ENCODE peak calls at places on chromosomes 4 and X, in seven cellular contexts. One of them, this sample, is unnamed. For H3K9me3, the result is how much of the 10 kb centered on the place peaks cover.

GRCh38 chr4:127224556-127224955 is 408.2 kb upstream of the INTU start:
- DNase-seq in pancreas: no peak
- DNase-seq in tibial artery: no peak
- DNase-seq in HAP-1: no peak
- DNase-seq in endodermal cell: no peak
- DNase-seq in sigmoid colon: no peak
- DNase-seq in mesenchymal stem cell: no peak
- DNase-seq in this sample: no peak

GRCh38 chr4:151627491-151627890 is 133.3 kb downstream of the GATB start:
- DNase-seq in mesenchymal stem cell: peak
- DNase-seq in endodermal cell: no peak
- DNase-seq in HAP-1: no peak
- DNase-seq in tibial artery: no peak
- DNase-seq in pancreas: no peak
- DNase-seq in sigmoid colon: no peak
- DNase-seq in this sample: no peak

GRCh38 chr4:5712517-5712916 is 1.5 kb downstream of the EVC start:
- DNase-seq in HAP-1: no peak
- DNase-seq in tibial artery: no peak
- DNase-seq in mesenchymal stem cell: peak
- DNase-seq in sigmoid colon: no peak
- DNase-seq in endodermal cell: peak
- DNase-seq in pancreas: no peak
- DNase-seq in this sample: peak

GRCh38 chrX:2401201-2401589 is 99.6 kb downstream of the DHRSX start:
- DNase-seq in mesenchymal stem cell: no peak
- DNase-seq in tibial artery: no peak
- DNase-seq in HAP-1: no peak
- DNase-seq in pancreas: no peak
- DNase-seq in endodermal cell: no peak
- DNase-seq in sigmoid colon: no peak
- DNase-seq in this sample: peak

GRCh38 chr4:145938618-145939177 is at the start of gene ZNF827:
- DNase-seq in tibial artery: peak
- DNase-seq in endodermal cell: peak
- DNase-seq in HAP-1: peak
- DNase-seq in mesenchymal stem cell: peak
- DNase-seq in pancreas: peak
- DNase-seq in sigmoid colon: peak
- DNase-seq in this sample: peak

GRCh38 chr4:147525494-147526271 is 44.8 kb downstream of the EDNRA start:
- DNase-seq in pancreas: no peak
- DNase-seq in endodermal cell: no peak
- DNase-seq in HAP-1: no peak
- DNase-seq in mesenchymal stem cell: no peak
- DNase-seq in sigmoid colon: no peak
- DNase-seq in tibial artery: no peak
- DNase-seq in this sample: no peak

GRCh38 chr4:6898763-6899162 is 10.9 kb upstream of the TBC1D14 start:
- DNase-seq in HAP-1: no peak
- DNase-seq in pancreas: no peak
- DNase-seq in tibial artery: no peak
- DNase-seq in sigmoid colon: peak
- DNase-seq in mesenchymal stem cell: peak
- DNase-seq in endodermal cell: no peak
- DNase-seq in this sample: no peak

GRCh38 chr4:150889306-150889705 is 125.8 kb downstream of the LRBA start:
- DNase-seq in endodermal cell: no peak
- DNase-seq in sigmoid colon: no peak
- DNase-seq in pancreas: no peak
- DNase-seq in mesenchymal stem cell: no peak
- DNase-seq in HAP-1: no peak
- DNase-seq in tibial artery: no peak
- DNase-seq in this sample: no peak

GRCh38 chrX:78624884-78625283 is 34.2 kb downstream of the RTL3 start:
- DNase-seq in tibial artery: no peak
- DNase-seq in pancreas: no peak
- DNase-seq in mesenchymal stem cell: no peak
- DNase-seq in endodermal cell: no peak
- DNase-seq in sigmoid colon: no peak
- DNase-seq in HAP-1: no peak
- DNase-seq in this sample: no peak
- H3K9me3 ChIP-seq in tibial artery: under half
- H3K9me3 ChIP-seq in pancreas: under half
- H3K9me3 ChIP-seq in mesenchymal stem cell: under half
- H3K9me3 ChIP-seq in endodermal cell: under half
- H3K9me3 ChIP-seq in sigmoid colon: under half
- H3K9me3 ChIP-seq in HAP-1: under half
- H3K9me3 ChIP-seq in this sample: under half

DNA sequence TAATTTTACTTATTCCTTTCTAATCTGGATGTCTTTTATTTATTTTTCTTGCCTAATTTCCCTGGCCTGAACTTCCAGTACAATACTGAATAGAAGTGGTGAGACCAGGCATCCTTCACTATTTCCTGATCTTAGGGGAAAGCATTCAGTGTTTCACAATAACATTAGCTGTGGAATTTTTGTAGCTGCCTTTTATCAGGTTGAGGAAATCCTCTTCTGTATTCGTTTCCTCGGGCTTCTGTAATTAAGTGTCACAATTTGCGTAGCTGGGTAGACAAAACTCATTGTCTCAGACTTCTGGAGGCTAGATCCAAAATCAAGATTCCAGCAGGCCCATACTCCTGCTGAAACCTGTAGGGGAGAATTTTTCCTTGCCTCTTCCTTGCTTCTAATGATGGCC is 598.4 kb upstream of the FTHL17 start:
- DNase-seq in sigmoid colon: no peak
- DNase-seq in HAP-1: no peak
- DNase-seq in pancreas: no peak
- DNase-seq in mesenchymal stem cell: no peak
- DNase-seq in tibial artery: no peak
- DNase-seq in endodermal cell: no peak
- DNase-seq in this sample: no peak
- H3K9me3 ChIP-seq in sigmoid colon: under half
- H3K9me3 ChIP-seq in HAP-1: under half
- H3K9me3 ChIP-seq in pancreas: under half
- H3K9me3 ChIP-seq in mesenchymal stem cell: under half
- H3K9me3 ChIP-seq in tibial artery: under half
- H3K9me3 ChIP-seq in endodermal cell: under half
- H3K9me3 ChIP-seq in this sample: under half

DNA sequence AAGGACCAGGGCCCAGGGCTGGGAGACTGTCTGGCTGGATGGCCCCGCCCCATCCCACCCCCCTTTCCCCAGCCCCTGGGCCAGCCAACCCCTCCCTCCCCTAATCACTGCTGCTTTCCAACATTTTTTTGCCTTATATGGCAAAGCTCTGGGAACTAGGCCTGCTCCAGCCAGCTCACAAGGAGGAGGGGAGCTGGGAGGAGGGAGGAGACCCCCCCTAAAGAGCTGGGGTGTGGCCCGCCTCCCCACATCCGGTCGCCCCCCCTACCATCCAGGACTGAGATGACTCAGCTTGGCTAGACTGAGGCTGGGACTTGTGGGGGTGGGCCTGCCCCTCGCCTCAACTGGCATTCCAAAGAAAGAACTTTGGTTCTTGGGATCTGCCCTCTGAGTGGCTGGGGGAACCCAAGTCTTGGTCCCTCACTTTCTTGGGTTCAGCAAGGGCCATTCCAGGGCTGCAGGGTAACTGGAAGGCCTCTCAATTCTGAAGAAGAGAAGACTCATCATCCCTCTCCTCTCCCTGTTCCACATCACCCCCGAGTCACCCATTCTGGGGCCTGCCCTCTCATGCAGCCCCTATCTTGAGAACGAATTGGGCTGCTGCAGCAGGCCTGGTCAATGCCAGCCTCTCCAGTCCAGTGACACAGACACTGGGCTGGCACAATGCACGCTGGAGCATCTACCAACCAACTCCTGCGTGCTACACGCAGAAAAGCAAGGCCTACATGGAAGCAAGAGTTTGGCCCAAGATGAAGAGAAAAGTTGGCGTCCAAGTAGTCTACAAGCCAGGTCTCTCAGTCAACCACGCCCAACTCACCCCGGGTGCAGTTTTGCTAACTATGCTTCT is 4.8 kb downstream of the FLNA start:
- DNase-seq in tibial artery: peak
- DNase-seq in HAP-1: peak
- DNase-seq in pancreas: peak
- DNase-seq in sigmoid colon: peak
- DNase-seq in endodermal cell: peak
- DNase-seq in mesenchymal stem cell: peak
- DNase-seq in this sample: peak
- H3K9me3 ChIP-seq in tibial artery: under half
- H3K9me3 ChIP-seq in HAP-1: under half
- H3K9me3 ChIP-seq in pancreas: under half
- H3K9me3 ChIP-seq in sigmoid colon: under half
- H3K9me3 ChIP-seq in endodermal cell: under half
- H3K9me3 ChIP-seq in mesenchymal stem cell: under half
- H3K9me3 ChIP-seq in this sample: under half

DNA sequence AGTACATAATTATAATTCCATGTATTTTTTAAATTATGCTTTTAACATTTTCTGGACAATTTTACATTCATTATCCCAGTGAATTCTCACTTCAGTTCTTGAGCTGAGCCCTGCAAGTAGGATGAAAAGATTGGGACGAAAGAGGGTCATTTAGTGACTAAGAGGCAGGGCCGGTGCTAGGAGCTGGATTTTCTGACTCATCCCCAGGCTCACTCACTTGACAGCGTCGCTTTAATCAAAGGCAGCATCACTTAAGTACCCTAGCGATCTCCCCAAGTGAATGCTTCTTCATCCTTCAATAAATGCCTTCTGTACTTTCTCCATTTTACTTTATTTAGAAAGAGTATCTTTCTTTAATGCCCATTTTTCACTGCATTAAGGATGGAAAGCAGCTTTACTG is 263.6 kb downstream of the HS3ST1 start:
- DNase-seq in endodermal cell: no peak
- DNase-seq in tibial artery: no peak
- DNase-seq in HAP-1: no peak
- DNase-seq in mesenchymal stem cell: peak
- DNase-seq in pancreas: no peak
- DNase-seq in sigmoid colon: no peak
- DNase-seq in this sample: peak
- H3K9me3 ChIP-seq in endodermal cell: under half
- H3K9me3 ChIP-seq in tibial artery: under half
- H3K9me3 ChIP-seq in HAP-1: under half
- H3K9me3 ChIP-seq in mesenchymal stem cell: under half
- H3K9me3 ChIP-seq in pancreas: under half
- H3K9me3 ChIP-seq in sigmoid colon: under half
- H3K9me3 ChIP-seq in this sample: under half

This sample was measured in astrocyte.